ENCODE peak calls at places on chromosomes 5 and 9, in four cellular contexts. One of them, this sample, is unnamed.

GRCh38 chr5:152514827-152515397 is 109.8 kb upstream of the NMUR2 start:
- DNase-seq in K562: no peak
- DNase-seq in GM12865: peak
- DNase-seq in OCI-LY7: peak
- DNase-seq in this sample: no peak

GRCh38 chr5:142259758-142260157 is 65.1 kb downstream of the SPRY4 start:
- DNase-seq in K562: no peak
- DNase-seq in GM12865: no peak
- DNase-seq in OCI-LY7: no peak
- DNase-seq in this sample: no peak

GRCh38 chr5:101675510-101675909 is 620.6 kb downstream of the SLCO4C1 start:
- DNase-seq in GM12865: no peak
- DNase-seq in K562: no peak
- DNase-seq in OCI-LY7: no peak
- DNase-seq in this sample: no peak

GRCh38 chr9:92735907-92736600 is 28.6 kb downstream of the BICD2 start:
- DNase-seq in K562: no peak
- DNase-seq in GM12865: no peak
- DNase-seq in OCI-LY7: no peak
- DNase-seq in this sample: no peak

GRCh38 chr5:135222171-135222681 is 176.8 kb downstream of the MACROH2A1 start:
- DNase-seq in GM12865: no peak
- DNase-seq in OCI-LY7: no peak
- DNase-seq in K562: no peak
- DNase-seq in this sample: no peak

GRCh38 chr5:168778536-168778935 is 199.4 kb upstream of the PANK3 start:
- DNase-seq in OCI-LY7: no peak
- DNase-seq in GM12865: no peak
- DNase-seq in K562: no peak
- DNase-seq in this sample: no peak

GRCh38 chr9:35615981-35616680 is 2.1 kb downstream of the CD72 start:
- DNase-seq in OCI-LY7: no peak
- DNase-seq in K562: no peak
- DNase-seq in GM12865: no peak
- DNase-seq in this sample: no peak

GRCh38 chr9:134490446-134490845 is 151.2 kb upstream of the COL5A1 start:
- DNase-seq in OCI-LY7: no peak
- DNase-seq in K562: no peak
- DNase-seq in GM12865: no peak
- DNase-seq in this sample: no peak

GRCh38 chr5:59422026-59422941 is 471.2 kb downstream of the PDE4D start:
- DNase-seq in K562: no peak
- DNase-seq in GM12865: no peak
- DNase-seq in OCI-LY7: no peak
- DNase-seq in this sample: no peak

GRCh38 chr9:68949271-68950000 is 64.5 kb downstream of the PRKACG start:
- DNase-seq in GM12865: peak
- DNase-seq in OCI-LY7: peak
- DNase-seq in K562: no peak
- DNase-seq in this sample: peak

GRCh38 chr9:136799079-136799853 is 3.1 kb downstream of the CCDC183 start:
- DNase-seq in GM12865: no peak
- DNase-seq in OCI-LY7: no peak
- DNase-seq in K562: no peak
- DNase-seq in this sample: no peak

GRCh38 chr5:6261668-6262067 is 116.7 kb downstream of the MED10 start:
- DNase-seq in K562: no peak
- DNase-seq in OCI-LY7: no peak
- DNase-seq in GM12865: no peak
- DNase-seq in this sample: peak

GRCh38 chr5:308672-309271 is 12.7 kb upstream of the AHRR start:
- DNase-seq in OCI-LY7: no peak
- DNase-seq in GM12865: no peak
- DNase-seq in K562: no peak
- DNase-seq in this sample: no peak

GRCh38 chr5:32020271-32020670 is 153.8 kb downstream of the GOLPH3 start:
- DNase-seq in OCI-LY7: peak
- DNase-seq in GM12865: peak
- DNase-seq in K562: no peak
- DNase-seq in this sample: no peak

GRCh38 chr9:28774433-28775029 is 1201.2 kb upstream of the C9orf72 start:
- DNase-seq in OCI-LY7: peak
- DNase-seq in GM12865: peak
- DNase-seq in K562: no peak
- DNase-seq in this sample: no peak

GRCh38 chr5:69217732-69218568 is 16.7 kb upstream of the CDK7 start:
- DNase-seq in K562: peak
- DNase-seq in GM12865: peak
- DNase-seq in OCI-LY7: peak
- DNase-seq in this sample: peak

GRCh38 chr5:72383280-72384205 is 63.4 kb downstream of the PTCD2 start:
- DNase-seq in K562: no peak
- DNase-seq in GM12865: no peak
- DNase-seq in OCI-LY7: no peak
- DNase-seq in this sample: no peak

GRCh38 chr9:136185066-136185465 is 19.9 kb downstream of the LHX3 start:
- DNase-seq in OCI-LY7: no peak
- DNase-seq in K562: no peak
- DNase-seq in GM12865: no peak
- DNase-seq in this sample: no peak

DNA sequence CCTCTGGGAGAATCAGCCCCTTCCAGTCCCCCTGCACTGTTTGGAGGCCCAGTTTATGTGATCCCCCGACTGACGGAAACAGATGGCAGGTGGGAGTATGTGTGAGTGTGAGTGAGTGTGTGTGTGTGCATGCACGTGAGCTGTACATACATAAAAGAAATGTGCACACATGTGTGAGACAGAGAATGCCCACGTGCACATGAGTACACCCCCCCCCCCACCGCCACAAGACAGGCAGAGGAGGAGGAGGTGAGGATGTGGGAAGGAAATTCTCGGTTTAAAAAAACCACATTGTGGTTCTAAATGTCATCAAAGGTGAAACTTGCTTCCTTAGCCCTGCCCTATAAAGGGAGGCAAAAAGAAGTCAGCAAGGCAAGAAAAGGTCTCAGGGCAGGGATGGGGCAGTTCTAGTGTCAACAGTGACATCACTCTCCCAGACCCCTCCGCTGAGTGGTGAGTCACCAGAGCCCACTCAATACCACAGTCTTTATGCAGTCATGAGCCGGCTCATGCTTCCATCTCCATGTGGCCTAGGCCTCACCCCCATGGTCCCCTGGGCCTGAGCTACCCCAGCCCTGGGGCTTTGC is 79.2 kb upstream of the HSPA9 start:
- DNase-seq in GM12865: peak
- DNase-seq in OCI-LY7: no peak
- DNase-seq in K562: peak
- DNase-seq in this sample: peak
- TF ChIP-seq CTCF in GM12865: no peak
- TF ChIP-seq CTCF in OCI-LY7: no peak
- TF ChIP-seq CTCF in K562: no peak
- TF ChIP-seq CTCF in this sample: no peak

DNA sequence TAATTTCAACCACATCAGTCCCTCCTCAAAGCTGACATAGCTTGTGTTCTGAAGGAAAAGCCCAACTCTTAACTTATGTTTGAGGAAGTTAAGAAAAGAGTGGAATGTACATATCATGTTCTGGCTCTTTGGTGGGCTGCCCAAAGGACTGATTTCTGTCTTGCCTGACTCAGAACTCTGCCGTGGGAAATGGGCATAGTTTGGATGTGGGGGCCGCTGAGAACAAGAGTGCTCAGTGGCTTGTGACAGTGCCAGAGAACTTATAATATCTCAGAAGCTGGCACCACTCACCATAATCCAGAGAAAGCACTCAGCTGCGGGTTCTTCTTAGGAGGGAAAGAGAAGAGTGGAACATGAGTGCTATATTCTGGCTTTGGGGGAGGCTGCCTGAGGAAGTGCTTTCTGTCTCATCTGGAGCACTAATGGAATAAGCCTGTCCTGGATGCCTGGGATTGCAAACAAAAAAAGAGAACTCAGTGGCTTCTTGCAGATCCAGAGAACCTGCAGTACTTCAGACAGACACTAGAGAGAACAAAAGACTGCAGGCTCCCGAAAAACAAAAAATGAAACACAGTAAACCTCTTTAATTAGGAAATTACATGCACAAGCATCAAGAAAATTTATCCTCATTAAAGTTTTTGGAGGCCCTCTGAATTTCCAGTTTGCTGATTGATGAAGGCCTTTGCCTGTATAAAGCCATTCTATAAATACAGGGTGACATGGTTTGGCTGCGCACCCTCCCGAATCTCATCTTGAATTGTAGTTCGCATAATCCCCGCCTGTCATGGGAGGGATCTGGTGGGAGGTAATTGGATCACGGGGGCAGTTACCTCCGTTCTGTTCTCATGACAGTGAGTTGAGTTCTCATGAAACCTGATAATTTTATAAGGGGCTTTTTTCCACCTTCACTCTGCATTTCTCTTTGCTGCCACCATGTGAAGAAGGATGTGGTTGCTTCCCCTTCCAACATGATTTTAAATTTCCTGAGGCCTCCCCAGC is 207.0 kb downstream of the DMAC1 start:
- DNase-seq in K562: no peak
- DNase-seq in GM12865: no peak
- DNase-seq in OCI-LY7: no peak
- DNase-seq in this sample: no peak
- TF ChIP-seq CTCF in K562: no peak
- TF ChIP-seq CTCF in GM12865: no peak
- TF ChIP-seq CTCF in OCI-LY7: peak
- TF ChIP-seq CTCF in this sample: no peak

GRCh38 chr9:123825337-123825736 is 104.6 kb downstream of the DENND1A start:
- DNase-seq in OCI-LY7: no peak
- DNase-seq in K562: peak
- DNase-seq in GM12865: no peak
- DNase-seq in this sample: no peak
- TF ChIP-seq CTCF in OCI-LY7: no peak
- TF ChIP-seq CTCF in K562: no peak
- TF ChIP-seq CTCF in GM12865: no peak
- TF ChIP-seq CTCF in this sample: no peak

DNA sequence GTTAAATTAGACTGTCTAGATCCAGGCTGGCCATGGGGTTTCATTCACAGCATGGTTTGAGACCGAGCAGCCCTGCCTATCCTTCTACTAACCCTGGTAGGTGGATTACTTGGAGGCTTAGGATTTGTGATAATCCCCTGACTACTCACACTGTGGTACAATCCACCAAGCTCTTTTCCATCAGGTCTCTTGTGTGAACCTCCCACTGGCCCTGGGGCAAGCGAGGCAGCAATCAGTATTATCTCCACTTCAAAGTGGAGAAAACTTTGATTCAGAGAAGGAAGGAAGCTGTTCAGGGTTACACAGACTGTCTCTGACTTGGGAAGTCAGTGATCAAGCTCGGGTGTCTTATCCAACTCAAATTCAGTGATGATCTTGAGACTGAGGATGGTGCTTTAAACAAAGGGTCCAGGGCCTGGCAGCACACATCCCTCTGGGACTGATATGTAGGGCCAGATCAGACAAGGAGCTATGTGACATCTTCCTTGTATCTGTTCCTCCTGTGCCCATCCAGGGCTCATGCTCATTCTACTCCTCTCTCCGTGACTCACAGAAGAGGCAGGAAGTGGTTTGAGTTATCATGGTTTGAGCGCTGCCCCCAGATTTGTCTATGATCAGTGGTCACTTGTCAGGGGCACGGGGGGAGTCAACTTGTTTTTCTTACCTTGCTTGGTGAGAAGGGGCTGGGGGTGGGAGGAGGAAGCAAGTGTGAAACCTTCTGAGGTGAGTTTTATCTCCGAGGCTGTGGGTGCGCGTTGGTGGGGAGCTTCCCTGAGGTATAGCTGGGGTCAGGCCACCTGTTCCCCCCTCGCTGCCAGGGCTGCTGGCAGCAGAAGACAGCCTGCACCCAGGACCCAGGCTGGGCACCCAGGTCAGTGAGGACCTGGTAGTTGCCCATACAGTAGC is 48.6 kb downstream of the RGS3 start:
- DNase-seq in K562: no peak
- DNase-seq in GM12865: peak
- DNase-seq in OCI-LY7: peak
- DNase-seq in this sample: peak
- TF ChIP-seq CTCF in K562: no peak
- TF ChIP-seq CTCF in GM12865: no peak
- TF ChIP-seq CTCF in OCI-LY7: no peak
- TF ChIP-seq CTCF in this sample: no peak